ENCODE peak calls at places on chromosomes 5 and 9, in nine cellular contexts. G, T, H, U, D, I, O, W and Z are unnamed samples.

GRCh38 chr5:77683171-77683732 is 44.7 kb upstream of the OTP start:
- DNase-seq in G (no peak), T (no peak), H (peak), U (no peak), D (no peak), I (no peak), O (peak), W (no peak), Z (peak)

GRCh38 chr5:95731571-95732554 is 727 bp downstream of the RHOBTB3 start:
- DNase-seq in G (peak), T (peak), H (peak), U (peak), D (no peak), I (peak), O (peak), W (peak), Z (peak)

GRCh38 chr9:88243736-88244135 is 105.5 kb upstream of the SPATA31C2 start:
- DNase-seq in G (no peak), T (no peak), H (no peak), U (no peak), D (no peak), I (no peak), O (no peak), W (no peak), Z (no peak)

GRCh38 chr9:36398745-36399144 is 1.3 kb downstream of the RNF38 start:
- DNase-seq in G (no peak), T (no peak), H (peak), U (peak), D (no peak), I (no peak), O (peak), W (no peak), Z (peak)

GRCh38 chr5:131795879-131796792 is 681 bp downstream of the FNIP1 start:
- DNase-seq in G (peak), T (peak), H (peak), U (peak), D (no peak), I (peak), O (peak), W (peak), Z (peak)

GRCh38 chr5:13480834-13481233 is 463.7 kb downstream of the DNAH5 start:
- DNase-seq in G (no peak), T (no peak), H (no peak), U (no peak), D (no peak), I (no peak), O (no peak), W (no peak), Z (no peak)

GRCh38 chr5:153525536-153525935 is 35.1 kb downstream of the GRIA1 start:
- DNase-seq in G (no peak), T (no peak), H (no peak), U (no peak), D (no peak), I (no peak), O (no peak), W (no peak), Z (no peak)

GRCh38 chr9:93294011-93294410 is 110.1 kb downstream of the WNK2 start:
- DNase-seq in G (no peak), T (no peak), H (no peak), U (no peak), D (no peak), I (no peak), O (no peak), W (no peak), Z (no peak)

GRCh38 chr5:143106175-143106574 is 297.3 kb downstream of the NR3C1 start:
- DNase-seq in G (no peak), T (no peak), H (peak), U (peak), D (no peak), I (no peak), O (peak), W (peak), Z (peak)

GRCh38 chr9:93091453-93092081 is 4.5 kb upstream of the CARD19 start:
- DNase-seq in G (peak), T (peak), H (peak), U (peak), D (no peak), I (no peak), O (peak), W (no peak), Z (peak)

GRCh38 chr9:14515049-14515448 is 178.2 kb downstream of the ZDHHC21 start:
- DNase-seq in G (no peak), T (no peak), H (no peak), U (no peak), D (no peak), I (no peak), O (no peak), W (no peak), Z (no peak)

GRCh38 chr5:101024299-101024698 is 121.2 kb upstream of the ST8SIA4 start:
- DNase-seq in G (no peak), T (no peak), H (no peak), U (no peak), D (no peak), I (no peak), O (no peak), W (no peak), Z (no peak)

GRCh38 chr9:73583590-73583989 is 431.9 kb downstream of the ANXA1 start:
- DNase-seq in G (no peak), T (no peak), H (no peak), U (peak), D (no peak), I (no peak), O (peak), W (no peak), Z (peak)

GRCh38 chr5:147780924-147781530 is 1.5 kb downstream of the JAKMIP2 start:
- DNase-seq in G (no peak), T (no peak), H (no peak), U (no peak), D (no peak), I (no peak), O (no peak), W (no peak), Z (no peak)

GRCh38 chr9:96464426-96464825 is 14.5 kb downstream of the HABP4 start:
- DNase-seq in G (no peak), T (no peak), H (no peak), U (no peak), D (no peak), I (no peak), O (no peak), W (no peak), Z (no peak)

GRCh38 chr9:116008278-116008677 is 145.3 kb upstream of the PAPPA start:
- DNase-seq in G (no peak), T (no peak), H (no peak), U (no peak), D (no peak), I (no peak), O (no peak), W (no peak), Z (no peak)

GRCh38 chr9:78938821-78939220 is 632.9 kb upstream of the TLE4 start:
- DNase-seq in G (no peak), T (no peak), H (peak), U (no peak), D (no peak), I (no peak), O (no peak), W (no peak), Z (no peak)

GRCh38 chr9:72462340-72462739 is 59.1 kb upstream of the TMC1 start:
- DNase-seq in G (no peak), T (no peak), H (no peak), U (peak), D (no peak), I (no peak), O (no peak), W (no peak), Z (peak)

GRCh38 chr9:89185980-89186379 is 7.4 kb upstream of the SHC3 start:
- DNase-seq in G (no peak), T (peak), H (no peak), U (peak), D (no peak), I (no peak), O (peak), W (no peak), Z (peak)

GRCh38 chr9:34651286-34651685 is 699 bp upstream of the IL11RA start:
- DNase-seq in G (peak), T (no peak), H (peak), U (peak), D (no peak), I (no peak), O (peak), W (no peak), Z (peak)

GRCh38 chr9:124202447-124202971 is 55.2 kb upstream of the NEK6 start:
- DNase-seq in G (no peak), T (peak), H (no peak), U (peak), D (no peak), I (no peak), O (no peak), W (peak), Z (no peak)

GRCh38 chr9:124199474-124199873 is 58.3 kb upstream of the NEK6 start:
- DNase-seq in G (no peak), T (no peak), H (no peak), U (no peak), D (no peak), I (no peak), O (no peak), W (no peak), Z (no peak)

GRCh38 chr9:124196814-124197176 is 61.0 kb upstream of the NEK6 start:
- DNase-seq in G (no peak), T (peak), H (no peak), U (no peak), D (no peak), I (no peak), O (no peak), W (no peak), Z (no peak)

GRCh38 chr9:124198948-124199347 is 58.8 kb upstream of the NEK6 start:
- DNase-seq in G (no peak), T (peak), H (no peak), U (no peak), D (no peak), I (no peak), O (no peak), W (no peak), Z (no peak)

GRCh38 chr9:124197177-124198095 is 60.3 kb upstream of the NEK6 start:
- DNase-seq in G (no peak), T (peak), H (no peak), U (no peak), D (no peak), I (no peak), O (no peak), W (no peak), Z (no peak)
- TF ChIP-seq CTCF in G (no peak), T (no peak), H (no peak), U (no peak), D (no peak), I (no peak), O (no peak), W (no peak), Z (no peak)

GRCh38 chr9:26266111-26266791 is 588.0 kb upstream of the TUSC1 start:
- DNase-seq in G (no peak), T (no peak), H (no peak), U (no peak), D (no peak), I (no peak), O (no peak), W (no peak), Z (no peak)

DNA sequence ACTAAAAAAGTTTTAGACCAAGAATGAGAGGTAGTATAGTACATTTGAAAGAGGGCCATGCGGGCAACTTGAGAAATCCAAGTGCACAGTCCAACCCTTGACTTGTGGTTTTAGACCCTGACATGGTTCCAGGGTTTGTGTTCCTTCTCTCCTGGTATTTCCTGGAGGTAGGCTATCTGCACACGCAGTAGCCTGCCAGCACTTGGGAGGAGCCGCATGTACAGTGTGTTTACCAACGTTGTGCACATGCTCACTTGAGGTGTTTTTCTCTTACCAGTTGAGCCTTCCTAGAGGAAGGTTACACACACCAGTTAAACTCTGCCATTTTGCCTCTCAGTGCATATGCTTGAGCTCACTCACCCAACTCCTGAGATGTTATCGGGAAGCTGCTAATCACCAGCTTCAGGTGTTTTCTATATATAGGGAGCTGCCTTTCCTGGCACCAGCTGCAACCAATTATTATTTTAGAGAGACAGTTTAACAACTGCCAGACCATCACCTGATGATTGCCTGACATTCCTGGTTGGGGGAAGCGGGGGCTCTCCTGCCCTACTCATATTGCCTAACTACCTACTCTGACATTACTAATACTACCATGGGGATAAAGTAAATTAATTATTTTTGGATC is 593.4 kb upstream of the TUSC1 start:
- DNase-seq in G (no peak), T (no peak), H (no peak), U (peak), D (no peak), I (no peak), O (no peak), W (no peak), Z (peak)
- H3K4me3 ChIP-seq in G (no peak), T (no peak), H (no peak), U (no peak), D (no peak), I (no peak), O (no peak), W (no peak), Z (no peak)

DNA sequence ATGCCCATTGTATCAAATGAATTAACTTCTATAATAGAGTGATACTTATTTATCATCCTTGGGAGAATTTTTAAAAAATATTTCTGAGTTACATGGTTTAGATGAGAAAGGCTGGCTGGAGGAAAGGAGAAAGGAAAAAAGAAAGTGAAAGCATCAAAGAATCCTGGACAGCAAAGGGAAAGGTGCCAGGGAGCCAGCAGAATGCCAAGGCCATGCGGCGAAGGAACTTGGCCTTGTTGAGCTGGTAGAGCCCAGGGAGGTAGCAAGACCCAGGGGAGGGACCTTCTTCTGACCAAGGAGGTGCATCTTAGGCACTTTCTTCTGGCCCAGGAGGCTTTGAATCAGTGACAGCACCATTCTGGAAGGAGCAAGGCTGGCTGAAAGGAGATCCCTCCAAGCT is 240.5 kb downstream of the ENC1 start:
- DNase-seq in G (no peak), T (peak), H (no peak), U (no peak), D (no peak), I (no peak), O (no peak), W (no peak), Z (peak)
- TF ChIP-seq CTCF in G (no peak), T (no peak), H (no peak), U (no peak), D (no peak), I (no peak), O (no peak), W (no peak), Z (no peak)

GRCh38 chr9:137387034-137387890 is 35.7 kb downstream of the EXD3 start:
- DNase-seq in G (no peak), T (no peak), H (no peak), U (peak), D (no peak), I (no peak), O (no peak), W (peak), Z (no peak)
- H3K4me3 ChIP-seq in G (no peak), T (no peak), H (no peak), U (no peak), D (no peak), I (no peak), O (no peak), W (no peak), Z (no peak)

GRCh38 chr5:66830636-66831035 is 234.4 kb downstream of the MAST4 start:
- DNase-seq in G (no peak), T (no peak), H (no peak), U (peak), D (no peak), I (no peak), O (no peak), W (no peak), Z (peak)
- TF ChIP-seq CTCF in G (peak), T (no peak), H (peak), U (peak), D (no peak), I (no peak), O (peak), W (no peak), Z (peak)